ENCODE peak calls at places on chromosomes 2 and 18, in nine cellular contexts. S is effector memory CD4-positive, alpha-beta T cell; B is pancreas; R is thoracic aorta; K is hepatocyte; O is heart right ventricle; L is transverse colon; J is HCT116; M is H9. T is an unnamed sample.

GRCh38 chr18:79456105-79456980 is 60.6 kb downstream of the NFATC1 start:
- DNase-seq in R (no peak), B (no peak), O (no peak), S (no peak), K (no peak), J (no peak), M (no peak), L (no peak), T (no peak)

GRCh38 chr2:126467367-126468054 is 188.4 kb upstream of the GYPC start:
- DNase-seq in R (no peak), J (no peak), O (no peak), B (no peak), S (no peak), K (no peak), M (no peak), L (no peak), T (no peak)

GRCh38 chr2:33605059-33605458 is 6.0 kb upstream of the FAM98A start:
- DNase-seq in K (no peak), S (no peak), B (no peak), L (no peak), R (no peak), J (no peak), O (no peak), M (no peak), T (no peak)

GRCh38 chr2:215613265-215613664 is 177.4 kb upstream of the FN1 start:
- DNase-seq in K (peak; percentile 23), M (peak; percentile 89), O (no peak), S (no peak), L (no peak), J (no peak), R (no peak), B (no peak), T (no peak)

GRCh38 chr2:60818272-60818671 is 62.2 kb downstream of the PAPOLG start:
- DNase-seq in M (no peak), S (peak; percentile 38), B (no peak), O (no peak), K (no peak), J (no peak), R (no peak), L (no peak), T (no peak)

GRCh38 chr18:58212274-58212673 is 168.2 kb downstream of the NEDD4L start:
- DNase-seq in O (no peak), M (no peak), L (peak; percentile 38), K (no peak), S (no peak), B (no peak), J (no peak), R (no peak), T (no peak)

GRCh38 chr2:170368370-170368769 is 190.4 kb downstream of the MYO3B start:
- DNase-seq in L (no peak), S (no peak), J (no peak), M (no peak), B (no peak), O (no peak), R (no peak), K (no peak), T (no peak)

GRCh38 chr2:175837046-175837445 is 165.0 kb downstream of the LNPK start:
- DNase-seq in S (no peak), K (peak; percentile 41), M (no peak), R (no peak), L (no peak), J (no peak), O (no peak), B (no peak), T (no peak)

GRCh38 chr2:145874466-145874865 is 1354.5 kb upstream of the ZEB2 start:
- DNase-seq in J (no peak), K (no peak), R (no peak), O (no peak), S (no peak), M (no peak), L (no peak), B (no peak), T (no peak)

GRCh38 chr2:127951031-127951430 is 65.3 kb upstream of the AMMECR1L start:
- DNase-seq in S (no peak), O (no peak), R (no peak), L (no peak), B (no peak), J (no peak), K (peak; percentile 38), M (no peak), T (no peak)

GRCh38 chr2:127950264-127950663 is 64.5 kb upstream of the AMMECR1L start:
- DNase-seq in O (no peak), L (no peak), M (no peak), J (no peak), S (no peak), B (no peak), R (no peak), K (no peak), T (no peak)

GRCh38 chr2:127953849-127954248 is 68.1 kb upstream of the AMMECR1L start:
- DNase-seq in J (peak; percentile 3), O (no peak), B (no peak), R (no peak), S (no peak), L (no peak), M (no peak), K (no peak), T (no peak)

GRCh38 chr2:127954857-127955256 is 69.1 kb upstream of the AMMECR1L start:
- DNase-seq in K (no peak), R (no peak), S (no peak), M (no peak), L (no peak), O (no peak), J (no peak), B (no peak), T (no peak)

DNA sequence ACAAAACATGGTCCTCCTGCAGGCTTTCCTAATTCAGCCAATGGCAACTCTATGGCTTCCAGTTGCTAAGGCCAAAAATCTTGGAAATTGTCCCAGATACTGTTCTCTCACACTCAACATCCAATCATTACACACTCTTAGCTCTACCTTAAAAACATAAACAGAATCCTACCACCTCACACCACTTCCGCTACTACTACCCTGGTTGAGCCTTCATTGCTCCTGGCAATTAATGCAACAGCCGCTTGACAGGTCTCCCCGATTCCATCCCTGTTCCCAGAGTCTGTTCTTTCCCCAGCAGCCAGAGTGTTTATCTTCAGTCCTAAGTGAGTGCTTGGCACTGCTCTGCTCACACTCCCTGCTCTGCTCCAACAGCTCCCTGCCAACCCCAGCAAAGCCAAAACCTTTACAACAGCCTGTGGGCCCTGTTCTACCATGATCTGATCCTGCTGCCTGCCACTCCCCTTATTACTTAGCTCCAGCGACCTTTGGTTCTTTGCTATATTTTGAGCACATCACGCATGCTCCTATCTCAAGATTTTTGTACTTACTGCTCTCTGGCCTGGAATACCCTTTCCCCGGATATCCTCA is 67.5 kb upstream of the AMMECR1L start:
- DNase-seq in K (peak; percentile 24), O (peak; percentile 68), J (no peak), M (no peak), L (peak; percentile 56), R (peak; percentile 11), B (peak; percentile 16), S (no peak), T (no peak)
- H3K27ac ChIP-seq in K (peak overlapping the region; percentile 81), O (peak overlapping the region; percentile 49), J (no peak overlapping the region), M (no peak overlapping the region), L (peak overlapping the region; percentile 62), R (peak overlapping the region; percentile 48), B (no peak overlapping the region), S (no peak overlapping the region), T (no peak overlapping the region)

DNA sequence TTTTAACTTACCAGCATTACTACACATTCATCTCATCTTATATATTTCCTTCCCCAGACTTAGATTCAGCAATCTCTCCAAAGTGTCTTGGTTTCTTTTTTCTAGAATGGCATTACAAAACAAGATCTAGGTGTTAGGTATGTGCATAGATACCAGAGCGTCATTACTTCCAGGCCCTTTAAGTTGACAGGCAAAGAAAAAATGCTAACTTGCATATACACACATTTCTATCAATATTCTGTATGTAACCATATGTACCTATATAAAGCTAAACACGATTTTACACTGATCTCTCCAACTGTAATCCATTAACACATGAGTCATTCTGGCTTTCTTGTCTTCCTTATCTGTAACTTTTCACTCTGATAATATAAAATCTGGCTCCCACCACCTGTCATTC is 503.8 kb upstream of the NRXN1 start:
- DNase-seq in O (no peak), L (no peak), J (no peak), K (no peak), R (no peak), M (no peak), S (no peak), B (no peak), T (no peak)
- H3K27ac ChIP-seq in O (no peak overlapping the region), L (no peak overlapping the region), J (no peak overlapping the region), K (no peak overlapping the region), R (no peak overlapping the region), M (no peak overlapping the region), S (no peak overlapping the region), B (no peak overlapping the region), T (no peak overlapping the region)

GRCh38 chr2:160289803-160290202 is 89.7 kb upstream of the ITGB6 start:
- DNase-seq in J (no peak), B (no peak), K (no peak), S (no peak), R (no peak), O (no peak), L (no peak), M (no peak), T (no peak)

GRCh38 chr2:160290590-160290989 is 90.5 kb upstream of the ITGB6 start:
- DNase-seq in O (no peak), J (no peak), S (no peak), L (no peak), R (no peak), M (no peak), B (no peak), K (no peak), T (no peak)

GRCh38 chr2:160293401-160293911 is 93.4 kb upstream of the ITGB6 start:
- DNase-seq in S (no peak), O (no peak), K (peak; percentile 33), B (no peak), M (no peak), J (no peak), L (no peak), R (no peak), T (no peak)

GRCh38 chr2:160292225-160292624 is 92.2 kb upstream of the ITGB6 start:
- DNase-seq in O (no peak), M (no peak), K (no peak), L (no peak), B (no peak), S (no peak), R (no peak), J (no peak), T (no peak)

GRCh38 chr2:160291382-160291781 is 91.3 kb upstream of the ITGB6 start:
- DNase-seq in B (no peak), O (no peak), L (no peak), S (no peak), K (no peak), R (no peak), J (no peak), M (no peak), T (no peak)
- H3K27ac ChIP-seq in B (no peak overlapping the region), O (no peak overlapping the region), L (no peak overlapping the region), S (no peak overlapping the region), K (no peak overlapping the region), R (no peak overlapping the region), J (no peak overlapping the region), M (no peak overlapping the region), T (no peak overlapping the region)

DNA sequence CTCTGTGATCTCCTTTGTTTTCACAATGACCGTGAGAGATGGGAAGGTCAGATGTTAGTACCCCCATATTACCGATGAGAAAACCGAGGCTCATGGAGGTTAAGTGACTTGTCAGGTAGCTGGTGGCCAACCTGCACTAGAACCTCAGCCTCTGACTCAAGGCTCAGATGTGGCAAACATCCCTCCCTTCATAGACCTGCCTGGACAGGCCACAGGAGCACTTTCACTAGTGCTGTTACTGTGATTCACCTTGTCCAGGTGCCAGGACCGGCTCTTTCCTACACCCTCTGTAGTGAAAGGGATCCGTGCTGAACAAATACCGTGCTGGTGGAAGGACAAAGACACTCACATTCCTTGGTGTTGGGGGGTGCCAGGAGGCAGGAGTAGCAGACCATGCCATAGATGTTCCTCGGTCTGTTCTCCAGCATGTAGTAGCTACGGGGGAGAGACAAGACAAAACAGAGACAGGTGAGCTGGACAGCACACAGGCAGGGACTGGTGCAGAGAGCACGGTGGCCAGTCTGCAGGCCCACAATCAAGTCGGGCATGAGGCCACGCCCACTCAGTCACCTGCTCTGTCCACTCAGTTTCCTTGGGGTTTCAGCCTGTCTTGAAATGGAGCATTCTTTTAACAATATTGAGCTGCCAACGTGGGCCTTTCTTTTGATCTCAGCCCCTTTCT is 65.9 kb downstream of the EDAR start:
- DNase-seq in M (peak; percentile 31), J (peak; percentile 21), S (no peak), B (no peak), R (no peak), O (no peak), L (no peak), K (no peak), T (no peak)
- H3K27ac ChIP-seq in M (no peak overlapping the region), J (no peak overlapping the region), S (no peak overlapping the region), B (no peak overlapping the region), R (no peak overlapping the region), O (no peak overlapping the region), L (no peak overlapping the region), K (no peak overlapping the region), T (no peak overlapping the region)

T was measured in caudate nucleus.